ENCODE peak calls at places on chromosomes 4 and X, in ten cellular contexts. T, A, H, O, N, Z, P, V, L and F are unnamed samples.

GRCh38 chrX:68238568-68238967 is 194.7 kb downstream of the OPHN1 start:
- DNase-seq in T (no peak), A (no peak), H (no peak), O (no peak), N (no peak), Z (no peak), P (no peak), V (no peak), L (no peak), F (no peak)

GRCh38 chrX:110795645-110796510 is at the start of gene CHRDL1:
- DNase-seq in T (no peak), A (peak), H (no peak), O (peak), N (peak), Z (peak), P (no peak), V (no peak), L (no peak), F (no peak)

GRCh38 chrX:100363926-100364325 is 46.1 kb downstream of the PCDH19 start:
- DNase-seq in T (no peak), A (no peak), H (no peak), O (no peak), N (no peak), Z (no peak), P (no peak), V (no peak), L (no peak), F (no peak)

GRCh38 chrX:7083468-7084396 is 63.8 kb upstream of the STS start:
- DNase-seq in T (peak), A (no peak), H (no peak), O (no peak), N (peak), Z (no peak), P (peak), V (peak), L (peak), F (no peak)

GRCh38 chrX:71366674-71367256 is 608 bp downstream of the TAF1 start:
- DNase-seq in T (no peak), A (no peak), H (no peak), O (no peak), N (peak), Z (no peak), P (peak), V (no peak), L (no peak), F (no peak)

GRCh38 chrX:68454476-68455150 is 21.3 kb upstream of the OPHN1 start:
- DNase-seq in T (no peak), A (no peak), H (no peak), O (no peak), N (no peak), Z (no peak), P (no peak), V (no peak), L (no peak), F (no peak)

GRCh38 chrX:57211906-57212305 is 74.6 kb upstream of the FAAH2 start:
- DNase-seq in T (no peak), A (no peak), H (no peak), O (no peak), N (no peak), Z (no peak), P (no peak), V (no peak), L (no peak), F (no peak)

GRCh38 chr4:29002151-29002550 is 1718.0 kb upstream of the PCDH7 start:
- DNase-seq in T (no peak), A (no peak), H (no peak), O (no peak), N (no peak), Z (no peak), P (no peak), V (no peak), L (no peak), F (no peak)

GRCh38 chr4:173910911-173911310 is 372.6 kb downstream of the FBXO8 start:
- DNase-seq in T (no peak), A (no peak), H (no peak), O (no peak), N (no peak), Z (no peak), P (no peak), V (no peak), L (no peak), F (no peak)

GRCh38 chr4:170849969-170850368 is 760.2 kb upstream of the AADAT start:
- DNase-seq in T (no peak), A (no peak), H (no peak), O (no peak), N (no peak), Z (no peak), P (no peak), V (no peak), L (no peak), F (no peak)